ENCODE peak calls at places on chromosomes 5 and 9, in nine cellular contexts. B, J, K, P, G, T, Q, H and V are unnamed samples.

GRCh38 chr9:126371007-126371870 is 44.6 kb downstream of the MVB12B start:
- DNase-seq in B (no peak), J (no peak), K (no peak), P (no peak), G (no peak), T (no peak), Q (no peak), H (no peak), V (no peak)

GRCh38 chr9:97046228-97046627 is 7.3 kb upstream of the CTSV start:
- DNase-seq in B (peak; percentile 20), J (no peak), K (no peak), P (peak; percentile 49), G (peak; percentile 67), T (peak; percentile 5), Q (no peak), H (no peak), V (peak; percentile 91)

GRCh38 chr9:93268551-93269314 is 84.8 kb downstream of the WNK2 start:
- DNase-seq in B (no peak), J (no peak), K (no peak), P (no peak), G (no peak), T (no peak), Q (peak; percentile 75), H (no peak), V (no peak)

GRCh38 chr9:74696520-74696919 is 191.2 kb downstream of the TRPM6 start:
- DNase-seq in B (no peak), J (no peak), K (no peak), P (no peak), G (no peak), T (no peak), Q (no peak), H (no peak), V (no peak)

GRCh38 chr5:42583322-42583721 is 160.1 kb downstream of the GHR start:
- DNase-seq in B (peak; percentile 46), J (peak; percentile 19), K (peak; percentile 16), P (peak; percentile 53), G (peak; percentile 57), T (peak; percentile 26), Q (peak; percentile 64), H (peak; percentile 42), V (peak; percentile 22)

GRCh38 chr5:132243366-132243977 is 14.0 kb upstream of the PDLIM4 start:
- DNase-seq in B (no peak), J (no peak), K (no peak), P (no peak), G (no peak), T (no peak), Q (no peak), H (no peak), V (no peak)

GRCh38 chr9:86767373-86767772 is 179.9 kb downstream of the GAS1 start:
- DNase-seq in B (peak; percentile 67), J (no peak), K (peak; percentile 8), P (no peak), G (no peak), T (no peak), Q (no peak), H (no peak), V (no peak)

GRCh38 chr5:165143727-165144210 is 1638.3 kb downstream of the MAT2B start:
- DNase-seq in B (peak; percentile 66), J (no peak), K (no peak), P (no peak), G (no peak), T (no peak), Q (no peak), H (peak; percentile 10), V (no peak)

GRCh38 chr5:139557811-139558210 is 3.3 kb upstream of the UBE2D2 start:
- DNase-seq in B (no peak), J (no peak), K (no peak), P (no peak), G (no peak), T (no peak), Q (no peak), H (no peak), V (no peak)